ENCODE peak calls at places on chromosomes 5 and 9, in ten cellular contexts. One of them, this sample, is unnamed.

GRCh38 chr5:45542421-45542820 is 153.8 kb downstream of the HCN1 start:
- DNase-seq in A549: no peak
- DNase-seq in heart left ventricle: no peak
- DNase-seq in MM.1S: no peak
- DNase-seq in right atrium auricular region: no peak
- DNase-seq in trophoblast cell: no peak
- DNase-seq in heart right ventricle: peak; percentile 11
- DNase-seq in body of pancreas: no peak
- DNase-seq in neuronal stem cell: no peak
- DNase-seq in cardiac muscle cell: peak; percentile 78
- DNase-seq in this sample: no peak

GRCh38 chr5:68983959-68984358 is 109.9 kb upstream of the SLC30A5 start:
- DNase-seq in body of pancreas: no peak
- DNase-seq in trophoblast cell: no peak
- DNase-seq in heart left ventricle: no peak
- DNase-seq in MM.1S: no peak
- DNase-seq in neuronal stem cell: no peak
- DNase-seq in heart right ventricle: no peak
- DNase-seq in cardiac muscle cell: no peak
- DNase-seq in A549: no peak
- DNase-seq in right atrium auricular region: no peak
- DNase-seq in this sample: no peak

GRCh38 chr5:138654281-138654867 is 79.2 kb upstream of the HSPA9 start:
- DNase-seq in right atrium auricular region: no peak
- DNase-seq in body of pancreas: no peak
- DNase-seq in trophoblast cell: no peak
- DNase-seq in MM.1S: peak; percentile 88
- DNase-seq in cardiac muscle cell: no peak
- DNase-seq in heart right ventricle: no peak
- DNase-seq in neuronal stem cell: no peak
- DNase-seq in A549: no peak
- DNase-seq in heart left ventricle: no peak
- DNase-seq in this sample: peak; percentile 65

GRCh38 chr5:34057569-34057968 is 14.6 kb upstream of the C1QTNF3 start:
- DNase-seq in cardiac muscle cell: no peak
- DNase-seq in MM.1S: no peak
- DNase-seq in A549: no peak
- DNase-seq in body of pancreas: no peak
- DNase-seq in right atrium auricular region: no peak
- DNase-seq in heart left ventricle: no peak
- DNase-seq in trophoblast cell: no peak
- DNase-seq in heart right ventricle: no peak
- DNase-seq in neuronal stem cell: no peak
- DNase-seq in this sample: no peak

GRCh38 chr5:151492729-151493128 is 45.3 kb downstream of the SLC36A1 start:
- DNase-seq in MM.1S: no peak
- DNase-seq in trophoblast cell: no peak
- DNase-seq in heart left ventricle: no peak
- DNase-seq in cardiac muscle cell: no peak
- DNase-seq in neuronal stem cell: no peak
- DNase-seq in body of pancreas: no peak
- DNase-seq in right atrium auricular region: peak; percentile 52
- DNase-seq in A549: no peak
- DNase-seq in heart right ventricle: no peak
- DNase-seq in this sample: no peak

GRCh38 chr9:68951879-68952659 is 61.8 kb downstream of the PRKACG start:
- DNase-seq in right atrium auricular region: no peak
- DNase-seq in A549: no peak
- DNase-seq in heart left ventricle: no peak
- DNase-seq in MM.1S: no peak
- DNase-seq in cardiac muscle cell: no peak
- DNase-seq in body of pancreas: no peak
- DNase-seq in trophoblast cell: no peak
- DNase-seq in neuronal stem cell: no peak
- DNase-seq in heart right ventricle: no peak
- DNase-seq in this sample: no peak

GRCh38 chr5:111518747-111519146 is 6.4 kb upstream of the STARD4 start:
- DNase-seq in trophoblast cell: no peak
- DNase-seq in A549: no peak
- DNase-seq in cardiac muscle cell: peak; percentile 24
- DNase-seq in body of pancreas: no peak
- DNase-seq in heart right ventricle: no peak
- DNase-seq in heart left ventricle: no peak
- DNase-seq in neuronal stem cell: no peak
- DNase-seq in right atrium auricular region: no peak
- DNase-seq in MM.1S: no peak
- DNase-seq in this sample: no peak

GRCh38 chr9:89753472-89754055 is 148.8 kb downstream of the GADD45G start:
- DNase-seq in heart right ventricle: no peak
- DNase-seq in A549: no peak
- DNase-seq in cardiac muscle cell: no peak
- DNase-seq in MM.1S: no peak
- DNase-seq in heart left ventricle: no peak
- DNase-seq in neuronal stem cell: no peak
- DNase-seq in right atrium auricular region: no peak
- DNase-seq in body of pancreas: no peak
- DNase-seq in trophoblast cell: no peak
- DNase-seq in this sample: no peak

GRCh38 chr5:172659570-172659908 is 18.5 kb downstream of the NEURL1B start:
- DNase-seq in MM.1S: no peak
- DNase-seq in body of pancreas: no peak
- DNase-seq in A549: no peak
- DNase-seq in right atrium auricular region: no peak
- DNase-seq in cardiac muscle cell: no peak
- DNase-seq in neuronal stem cell: no peak
- DNase-seq in trophoblast cell: no peak
- DNase-seq in heart left ventricle: no peak
- DNase-seq in heart right ventricle: no peak
- DNase-seq in this sample: no peak

GRCh38 chr5:33766023-33766422 is 125.8 kb downstream of the ADAMTS12 start:
- DNase-seq in MM.1S: no peak
- DNase-seq in heart right ventricle: no peak
- DNase-seq in heart left ventricle: no peak
- DNase-seq in right atrium auricular region: no peak
- DNase-seq in body of pancreas: no peak
- DNase-seq in cardiac muscle cell: no peak
- DNase-seq in A549: no peak
- DNase-seq in trophoblast cell: no peak
- DNase-seq in neuronal stem cell: no peak
- DNase-seq in this sample: no peak

GRCh38 chr5:72108200-72109050 is 1.1 kb downstream of the MAP1B start:
- DNase-seq in cardiac muscle cell: peak; percentile 92
- DNase-seq in heart left ventricle: peak; percentile 83
- DNase-seq in MM.1S: peak; percentile 78
- DNase-seq in neuronal stem cell: peak; percentile 82
- DNase-seq in heart right ventricle: peak; percentile 82
- DNase-seq in body of pancreas: peak; percentile 69
- DNase-seq in trophoblast cell: no peak
- DNase-seq in right atrium auricular region: peak; percentile 72
- DNase-seq in A549: peak; percentile 61
- DNase-seq in this sample: peak; percentile 83

GRCh38 chr9:108766786-108767185 is 89.0 kb downstream of the ACTL7B start:
- DNase-seq in A549: no peak
- DNase-seq in body of pancreas: no peak
- DNase-seq in trophoblast cell: no peak
- DNase-seq in heart left ventricle: no peak
- DNase-seq in cardiac muscle cell: no peak
- DNase-seq in right atrium auricular region: no peak
- DNase-seq in MM.1S: no peak
- DNase-seq in heart right ventricle: no peak
- DNase-seq in neuronal stem cell: no peak
- DNase-seq in this sample: no peak

GRCh38 chr5:9853309-9853708 is 223.2 kb upstream of the TAS2R1 start:
- DNase-seq in A549: no peak
- DNase-seq in heart left ventricle: no peak
- DNase-seq in cardiac muscle cell: no peak
- DNase-seq in trophoblast cell: no peak
- DNase-seq in neuronal stem cell: no peak
- DNase-seq in right atrium auricular region: no peak
- DNase-seq in heart right ventricle: no peak
- DNase-seq in MM.1S: no peak
- DNase-seq in body of pancreas: no peak
- DNase-seq in this sample: no peak

GRCh38 chr5:80127037-80127642 is 92.0 kb downstream of the THBS4 start:
- DNase-seq in cardiac muscle cell: no peak
- DNase-seq in MM.1S: no peak
- DNase-seq in heart left ventricle: no peak
- DNase-seq in trophoblast cell: no peak
- DNase-seq in heart right ventricle: no peak
- DNase-seq in right atrium auricular region: no peak
- DNase-seq in body of pancreas: no peak
- DNase-seq in A549: no peak
- DNase-seq in neuronal stem cell: no peak
- DNase-seq in this sample: no peak

GRCh38 chr5:124719346-124719967 is 27.0 kb downstream of the ZNF608 start:
- DNase-seq in cardiac muscle cell: no peak
- DNase-seq in A549: no peak
- DNase-seq in neuronal stem cell: no peak
- DNase-seq in heart left ventricle: no peak
- DNase-seq in right atrium auricular region: no peak
- DNase-seq in trophoblast cell: no peak
- DNase-seq in body of pancreas: no peak
- DNase-seq in MM.1S: no peak
- DNase-seq in heart right ventricle: no peak
- DNase-seq in this sample: no peak
- H3K27ac ChIP-seq in cardiac muscle cell: peak overlapping the region; percentile 71
- H3K27ac ChIP-seq in A549: no peak overlapping the region
- H3K27ac ChIP-seq in neuronal stem cell: peak overlapping the region; percentile 31
- H3K27ac ChIP-seq in heart left ventricle: no peak overlapping the region
- H3K27ac ChIP-seq in right atrium auricular region: peak overlapping the region; percentile 44
- H3K27ac ChIP-seq in trophoblast cell: no peak overlapping the region
- H3K27ac ChIP-seq in body of pancreas: peak overlapping the region; percentile 33
- H3K27ac ChIP-seq in MM.1S: no peak overlapping the region
- H3K27ac ChIP-seq in heart right ventricle: no peak overlapping the region
- H3K27ac ChIP-seq in this sample: no peak overlapping the region

DNA sequence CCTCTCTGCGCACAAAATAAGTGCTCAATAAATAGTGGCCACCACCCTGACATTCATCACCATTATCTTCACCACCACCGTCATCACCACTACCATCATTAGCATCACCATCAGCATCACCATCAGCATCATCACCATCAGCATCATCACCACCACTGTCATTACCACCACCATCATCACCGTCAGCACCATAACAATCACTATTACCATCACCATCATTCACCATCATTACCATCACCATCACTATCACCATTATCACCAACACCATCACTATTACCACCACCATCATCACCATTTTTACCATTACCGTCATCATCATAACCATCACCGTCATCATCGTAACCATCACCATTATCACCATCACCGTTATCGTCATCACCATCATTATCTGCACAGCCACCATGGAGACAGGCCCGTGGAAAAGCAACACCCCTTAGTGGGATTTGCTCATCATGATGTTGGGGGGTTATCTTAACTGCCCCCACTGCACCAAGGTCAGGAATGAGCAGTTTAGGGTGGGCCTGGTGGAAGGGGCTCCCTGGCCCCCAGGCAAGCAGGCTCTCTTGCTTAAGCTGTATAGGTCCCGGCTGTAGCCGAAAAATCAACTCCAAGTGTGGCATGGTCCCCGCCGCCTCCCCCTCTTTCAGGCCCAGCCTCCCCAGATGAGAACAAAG is 18.1 kb downstream of the AKNA start:
- DNase-seq in A549: no peak
- DNase-seq in trophoblast cell: no peak
- DNase-seq in right atrium auricular region: no peak
- DNase-seq in neuronal stem cell: no peak
- DNase-seq in heart right ventricle: no peak
- DNase-seq in body of pancreas: no peak
- DNase-seq in MM.1S: no peak
- DNase-seq in cardiac muscle cell: no peak
- DNase-seq in heart left ventricle: no peak
- DNase-seq in this sample: no peak
- H3K4me1 ChIP-seq in A549: peaks cover 17% of the 10 kb centered on the region
- H3K4me1 ChIP-seq in trophoblast cell: peaks cover 7% of the 10 kb centered on the region
- H3K4me1 ChIP-seq in right atrium auricular region: peaks cover 22% of the 10 kb centered on the region
- H3K4me1 ChIP-seq in neuronal stem cell: peaks cover 15% of the 10 kb centered on the region
- H3K4me1 ChIP-seq in heart right ventricle: peaks cover 18% of the 10 kb centered on the region
- H3K4me1 ChIP-seq in body of pancreas: no peaks in the 10 kb centered on the region
- H3K4me1 ChIP-seq in MM.1S: peaks cover 96% of the 10 kb centered on the region
- H3K4me1 ChIP-seq in cardiac muscle cell: no peaks in the 10 kb centered on the region
- H3K4me1 ChIP-seq in heart left ventricle: peaks cover 14% of the 10 kb centered on the region
- H3K4me1 ChIP-seq in this sample: peaks cover 5% of the 10 kb centered on the region

DNA sequence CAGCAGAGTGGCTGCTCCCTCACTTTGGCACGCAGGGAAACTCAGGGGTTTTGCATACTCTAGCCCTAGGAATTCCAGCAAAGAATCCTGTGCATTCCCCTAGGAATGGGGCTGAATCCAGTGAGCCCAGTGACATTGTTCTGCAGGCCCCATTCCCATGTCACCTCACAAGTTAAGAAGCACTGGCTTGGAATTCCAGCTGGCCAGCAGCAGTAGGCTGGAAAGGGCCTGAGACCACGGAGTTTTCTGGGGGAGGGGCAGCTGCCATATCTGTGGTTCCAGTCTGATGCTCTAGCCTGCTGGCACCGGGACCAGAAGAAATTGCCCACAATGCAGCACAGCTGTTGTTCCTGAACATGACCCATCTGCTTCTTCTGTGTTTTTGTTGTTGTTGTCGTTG is 217.6 kb upstream of the DMRTA1 start:
- DNase-seq in cardiac muscle cell: no peak
- DNase-seq in MM.1S: no peak
- DNase-seq in right atrium auricular region: no peak
- DNase-seq in heart left ventricle: no peak
- DNase-seq in body of pancreas: no peak
- DNase-seq in A549: no peak
- DNase-seq in neuronal stem cell: no peak
- DNase-seq in trophoblast cell: no peak
- DNase-seq in heart right ventricle: no peak
- DNase-seq in this sample: peak; percentile 14
- H3K27ac ChIP-seq in cardiac muscle cell: no peak overlapping the region
- H3K27ac ChIP-seq in MM.1S: no peak overlapping the region
- H3K27ac ChIP-seq in right atrium auricular region: no peak overlapping the region
- H3K27ac ChIP-seq in heart left ventricle: no peak overlapping the region
- H3K27ac ChIP-seq in body of pancreas: no peak overlapping the region
- H3K27ac ChIP-seq in A549: no peak overlapping the region
- H3K27ac ChIP-seq in neuronal stem cell: no peak overlapping the region
- H3K27ac ChIP-seq in trophoblast cell: peak overlapping the region; percentile 6
- H3K27ac ChIP-seq in heart right ventricle: no peak overlapping the region
- H3K27ac ChIP-seq in this sample: no peak overlapping the region

GRCh38 chr5:92644271-92644886 is 936.6 kb downstream of the NR2F1-AS1 start:
- DNase-seq in cardiac muscle cell: peak; percentile 54
- DNase-seq in heart right ventricle: no peak
- DNase-seq in body of pancreas: no peak
- DNase-seq in trophoblast cell: no peak
- DNase-seq in neuronal stem cell: no peak
- DNase-seq in MM.1S: no peak
- DNase-seq in heart left ventricle: no peak
- DNase-seq in A549: no peak
- DNase-seq in right atrium auricular region: no peak
- DNase-seq in this sample: peak; percentile 10

GRCh38 chr5:92637247-92637646 is 943.8 kb downstream of the NR2F1-AS1 start:
- DNase-seq in MM.1S: no peak
- DNase-seq in right atrium auricular region: no peak
- DNase-seq in heart right ventricle: no peak
- DNase-seq in A549: no peak
- DNase-seq in neuronal stem cell: no peak
- DNase-seq in trophoblast cell: no peak
- DNase-seq in cardiac muscle cell: no peak
- DNase-seq in heart left ventricle: no peak
- DNase-seq in body of pancreas: no peak
- DNase-seq in this sample: no peak

GRCh38 chr5:92637960-92638359 is 943.1 kb downstream of the NR2F1-AS1 start:
- DNase-seq in trophoblast cell: no peak
- DNase-seq in right atrium auricular region: no peak
- DNase-seq in cardiac muscle cell: no peak
- DNase-seq in MM.1S: no peak
- DNase-seq in A549: no peak
- DNase-seq in body of pancreas: no peak
- DNase-seq in neuronal stem cell: no peak
- DNase-seq in heart left ventricle: no peak
- DNase-seq in heart right ventricle: no peak
- DNase-seq in this sample: no peak

GRCh38 chr5:92641031-92641962 is 939.7 kb downstream of the NR2F1-AS1 start:
- DNase-seq in right atrium auricular region: no peak
- DNase-seq in neuronal stem cell: no peak
- DNase-seq in heart left ventricle: no peak
- DNase-seq in A549: peak; percentile 6
- DNase-seq in heart right ventricle: peak; percentile 14
- DNase-seq in trophoblast cell: no peak
- DNase-seq in MM.1S: peak; percentile 22
- DNase-seq in cardiac muscle cell: peak; percentile 39
- DNase-seq in body of pancreas: peak; percentile 16
- DNase-seq in this sample: peak; percentile 40
- H3K4me1 ChIP-seq in right atrium auricular region: peaks cover 15% of the 10 kb centered on the region
- H3K4me1 ChIP-seq in neuronal stem cell: peaks cover 30% of the 10 kb centered on the region
- H3K4me1 ChIP-seq in heart left ventricle: peaks cover 12% of the 10 kb centered on the region
- H3K4me1 ChIP-seq in A549: peaks cover 28% of the 10 kb centered on the region
- H3K4me1 ChIP-seq in heart right ventricle: peaks cover 8% of the 10 kb centered on the region
- H3K4me1 ChIP-seq in trophoblast cell: peaks cover 2% of the 10 kb centered on the region
- H3K4me1 ChIP-seq in MM.1S: peaks cover 7% of the 10 kb centered on the region
- H3K4me1 ChIP-seq in cardiac muscle cell: peaks cover 72% of the 10 kb centered on the region
- H3K4me1 ChIP-seq in body of pancreas: peaks cover 15% of the 10 kb centered on the region
- H3K4me1 ChIP-seq in this sample: peaks cover 10% of the 10 kb centered on the region